ENCODE peak calls at places on chromosomes 5 and 9, in ten cellular contexts. One of them, this sample, is unnamed.

GRCh38 chr9:75152416-75152815 is 64.1 kb downstream of the OSTF1 start:
- DNase-seq in upper lobe of left lung: no peak
- DNase-seq in neural crest cell: no peak
- DNase-seq in pancreas: no peak
- DNase-seq in cardiac muscle cell: no peak
- DNase-seq in astrocyte of the spinal cord: no peak
- DNase-seq in stomach: no peak
- DNase-seq in esophagus squamous epithelium: no peak
- DNase-seq in heart left ventricle: no peak
- DNase-seq in fibroblast of lung: no peak
- DNase-seq in this sample: no peak

GRCh38 chr5:67222243-67223033 is 25.8 kb upstream of the CD180 start:
- DNase-seq in upper lobe of left lung: no peak
- DNase-seq in neural crest cell: no peak
- DNase-seq in pancreas: no peak
- DNase-seq in cardiac muscle cell: no peak
- DNase-seq in astrocyte of the spinal cord: no peak
- DNase-seq in stomach: no peak
- DNase-seq in esophagus squamous epithelium: no peak
- DNase-seq in heart left ventricle: no peak
- DNase-seq in fibroblast of lung: no peak
- DNase-seq in this sample: no peak

GRCh38 chr5:9537223-9538141 is 8.4 kb downstream of the SEMA5A start:
- DNase-seq in upper lobe of left lung: no peak
- DNase-seq in neural crest cell: no peak
- DNase-seq in pancreas: no peak
- DNase-seq in cardiac muscle cell: no peak
- DNase-seq in astrocyte of the spinal cord: no peak
- DNase-seq in stomach: no peak
- DNase-seq in esophagus squamous epithelium: no peak
- DNase-seq in heart left ventricle: no peak
- DNase-seq in fibroblast of lung: no peak
- DNase-seq in this sample: no peak

GRCh38 chr5:104189031-104189430 is 626.4 kb upstream of the NUDT12 start:
- DNase-seq in upper lobe of left lung: no peak
- DNase-seq in neural crest cell: no peak
- DNase-seq in pancreas: no peak
- DNase-seq in cardiac muscle cell: peak
- DNase-seq in astrocyte of the spinal cord: peak
- DNase-seq in stomach: no peak
- DNase-seq in esophagus squamous epithelium: no peak
- DNase-seq in heart left ventricle: no peak
- DNase-seq in fibroblast of lung: peak
- DNase-seq in this sample: no peak

GRCh38 chr9:14956162-14956561 is 45.9 kb upstream of the FREM1 start:
- DNase-seq in upper lobe of left lung: no peak
- DNase-seq in neural crest cell: no peak
- DNase-seq in pancreas: no peak
- DNase-seq in cardiac muscle cell: peak
- DNase-seq in astrocyte of the spinal cord: no peak
- DNase-seq in stomach: no peak
- DNase-seq in esophagus squamous epithelium: no peak
- DNase-seq in heart left ventricle: no peak
- DNase-seq in fibroblast of lung: no peak
- DNase-seq in this sample: no peak

GRCh38 chr5:122102825-122103224 is 24.8 kb upstream of the LOX start:
- DNase-seq in upper lobe of left lung: no peak
- DNase-seq in neural crest cell: no peak
- DNase-seq in pancreas: no peak
- DNase-seq in cardiac muscle cell: peak
- DNase-seq in astrocyte of the spinal cord: peak
- DNase-seq in stomach: no peak
- DNase-seq in esophagus squamous epithelium: no peak
- DNase-seq in heart left ventricle: no peak
- DNase-seq in fibroblast of lung: peak
- DNase-seq in this sample: no peak

GRCh38 chr9:121298016-121298538 is 30.1 kb downstream of the GSN start:
- DNase-seq in upper lobe of left lung: no peak
- DNase-seq in neural crest cell: no peak
- DNase-seq in pancreas: no peak
- DNase-seq in cardiac muscle cell: no peak
- DNase-seq in astrocyte of the spinal cord: no peak
- DNase-seq in stomach: no peak
- DNase-seq in esophagus squamous epithelium: no peak
- DNase-seq in heart left ventricle: no peak
- DNase-seq in fibroblast of lung: no peak
- DNase-seq in this sample: no peak

GRCh38 chr5:33032161-33033085 is 321.3 kb downstream of the NPR3 start:
- DNase-seq in upper lobe of left lung: no peak
- DNase-seq in neural crest cell: no peak
- DNase-seq in pancreas: no peak
- DNase-seq in cardiac muscle cell: peak
- DNase-seq in astrocyte of the spinal cord: peak
- DNase-seq in stomach: no peak
- DNase-seq in esophagus squamous epithelium: no peak
- DNase-seq in heart left ventricle: no peak
- DNase-seq in fibroblast of lung: peak
- DNase-seq in this sample: peak

GRCh38 chr9:3719286-3719685 is 193.5 kb upstream of the RFX3 start:
- DNase-seq in upper lobe of left lung: no peak
- DNase-seq in neural crest cell: no peak
- DNase-seq in pancreas: no peak
- DNase-seq in cardiac muscle cell: peak
- DNase-seq in astrocyte of the spinal cord: no peak
- DNase-seq in stomach: no peak
- DNase-seq in esophagus squamous epithelium: no peak
- DNase-seq in heart left ventricle: no peak
- DNase-seq in fibroblast of lung: no peak
- DNase-seq in this sample: no peak

GRCh38 chr9:114428466-114428865 is 40.7 kb upstream of the AKNA start:
- DNase-seq in upper lobe of left lung: no peak
- DNase-seq in neural crest cell: no peak
- DNase-seq in pancreas: no peak
- DNase-seq in cardiac muscle cell: no peak
- DNase-seq in astrocyte of the spinal cord: no peak
- DNase-seq in stomach: no peak
- DNase-seq in esophagus squamous epithelium: no peak
- DNase-seq in heart left ventricle: no peak
- DNase-seq in fibroblast of lung: no peak
- DNase-seq in this sample: no peak

GRCh38 chr9:92647671-92648446 is 22.1 kb downstream of the IPPK start:
- DNase-seq in upper lobe of left lung: no peak
- DNase-seq in neural crest cell: no peak
- DNase-seq in pancreas: no peak
- DNase-seq in cardiac muscle cell: no peak
- DNase-seq in astrocyte of the spinal cord: no peak
- DNase-seq in stomach: peak
- DNase-seq in esophagus squamous epithelium: no peak
- DNase-seq in heart left ventricle: no peak
- DNase-seq in fibroblast of lung: no peak
- DNase-seq in this sample: no peak

GRCh38 chr9:92247981-92248380 is 45.5 kb downstream of the IARS1 start:
- DNase-seq in upper lobe of left lung: no peak
- DNase-seq in neural crest cell: no peak
- DNase-seq in pancreas: no peak
- DNase-seq in cardiac muscle cell: no peak
- DNase-seq in astrocyte of the spinal cord: no peak
- DNase-seq in stomach: no peak
- DNase-seq in esophagus squamous epithelium: no peak
- DNase-seq in heart left ventricle: no peak
- DNase-seq in fibroblast of lung: no peak
- DNase-seq in this sample: no peak

GRCh38 chr5:150045512-150045911 is 40.8 kb downstream of the CSF1R start:
- DNase-seq in upper lobe of left lung: no peak
- DNase-seq in neural crest cell: no peak
- DNase-seq in pancreas: no peak
- DNase-seq in cardiac muscle cell: no peak
- DNase-seq in astrocyte of the spinal cord: no peak
- DNase-seq in stomach: no peak
- DNase-seq in esophagus squamous epithelium: no peak
- DNase-seq in heart left ventricle: no peak
- DNase-seq in fibroblast of lung: no peak
- DNase-seq in this sample: no peak

GRCh38 chr5:78359831-78360673 is at the start of gene SCAMP1:
- DNase-seq in upper lobe of left lung: peak
- DNase-seq in neural crest cell: peak
- DNase-seq in pancreas: peak
- DNase-seq in cardiac muscle cell: peak
- DNase-seq in astrocyte of the spinal cord: peak
- DNase-seq in stomach: peak
- DNase-seq in esophagus squamous epithelium: peak
- DNase-seq in heart left ventricle: peak
- DNase-seq in fibroblast of lung: peak
- DNase-seq in this sample: peak

GRCh38 chr9:97293207-97293721 is 14.2 kb upstream of the CCDC180 start:
- DNase-seq in upper lobe of left lung: peak
- DNase-seq in neural crest cell: no peak
- DNase-seq in pancreas: no peak
- DNase-seq in cardiac muscle cell: peak
- DNase-seq in astrocyte of the spinal cord: peak
- DNase-seq in stomach: no peak
- DNase-seq in esophagus squamous epithelium: no peak
- DNase-seq in heart left ventricle: peak
- DNase-seq in fibroblast of lung: peak
- DNase-seq in this sample: peak

GRCh38 chr9:20658677-20659473 is 25.2 kb upstream of the FOCAD start:
- DNase-seq in upper lobe of left lung: no peak
- DNase-seq in neural crest cell: no peak
- DNase-seq in pancreas: no peak
- DNase-seq in cardiac muscle cell: peak
- DNase-seq in astrocyte of the spinal cord: peak
- DNase-seq in stomach: no peak
- DNase-seq in esophagus squamous epithelium: no peak
- DNase-seq in heart left ventricle: no peak
- DNase-seq in fibroblast of lung: peak
- DNase-seq in this sample: no peak

GRCh38 chr5:132840896-132841818 is 10.7 kb upstream of the SHROOM1 start:
- DNase-seq in upper lobe of left lung: peak
- DNase-seq in neural crest cell: no peak
- DNase-seq in pancreas: no peak
- DNase-seq in cardiac muscle cell: peak
- DNase-seq in astrocyte of the spinal cord: no peak
- DNase-seq in stomach: no peak
- DNase-seq in esophagus squamous epithelium: no peak
- DNase-seq in heart left ventricle: no peak
- DNase-seq in fibroblast of lung: peak
- DNase-seq in this sample: peak

GRCh38 chr9:135084881-135085760 is 2.3 kb upstream of the OLFM1 start:
- DNase-seq in upper lobe of left lung: no peak
- DNase-seq in neural crest cell: no peak
- DNase-seq in pancreas: no peak
- DNase-seq in cardiac muscle cell: no peak
- DNase-seq in astrocyte of the spinal cord: no peak
- DNase-seq in stomach: no peak
- DNase-seq in esophagus squamous epithelium: no peak
- DNase-seq in heart left ventricle: no peak
- DNase-seq in fibroblast of lung: no peak
- DNase-seq in this sample: no peak

GRCh38 chr9:114621975-114622609 is 11.0 kb downstream of the TMEM268 start:
- DNase-seq in upper lobe of left lung: no peak
- DNase-seq in neural crest cell: no peak
- DNase-seq in pancreas: no peak
- DNase-seq in cardiac muscle cell: peak
- DNase-seq in astrocyte of the spinal cord: peak
- DNase-seq in stomach: no peak
- DNase-seq in esophagus squamous epithelium: no peak
- DNase-seq in heart left ventricle: no peak
- DNase-seq in fibroblast of lung: peak
- DNase-seq in this sample: no peak

DNA sequence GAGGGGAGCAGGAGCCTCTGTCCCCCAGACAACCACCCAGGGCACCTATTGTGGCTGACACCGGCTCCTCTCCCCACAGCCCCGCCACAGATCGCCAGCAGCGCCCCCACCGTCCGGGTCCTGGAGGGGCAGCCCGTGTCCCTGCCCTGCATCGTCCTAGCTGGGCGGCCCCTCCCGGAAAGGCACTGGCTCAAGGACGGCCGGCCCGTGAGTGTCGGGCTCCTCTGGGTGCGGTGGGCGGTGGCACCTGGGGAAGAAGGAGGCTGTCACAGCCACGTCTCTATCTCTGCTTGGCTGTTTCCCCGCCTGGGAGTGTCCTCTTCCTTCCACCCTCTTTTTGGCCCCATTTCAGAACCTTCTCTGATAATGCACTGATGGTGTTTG is 55.1 kb downstream of the HMCN2 start:
- DNase-seq in upper lobe of left lung: peak
- DNase-seq in neural crest cell: no peak
- DNase-seq in pancreas: no peak
- DNase-seq in cardiac muscle cell: no peak
- DNase-seq in astrocyte of the spinal cord: no peak
- DNase-seq in stomach: no peak
- DNase-seq in esophagus squamous epithelium: no peak
- DNase-seq in heart left ventricle: no peak
- DNase-seq in fibroblast of lung: no peak
- DNase-seq in this sample: no peak
- TF ChIP-seq CTCF in upper lobe of left lung: no peak
- TF ChIP-seq CTCF in neural crest cell: no peak
- TF ChIP-seq CTCF in pancreas: no peak
- TF ChIP-seq CTCF in cardiac muscle cell: peak
- TF ChIP-seq CTCF in astrocyte of the spinal cord: peak
- TF ChIP-seq CTCF in stomach: no peak
- TF ChIP-seq CTCF in esophagus squamous epithelium: no peak
- TF ChIP-seq CTCF in heart left ventricle: no peak
- TF ChIP-seq CTCF in fibroblast of lung: no peak
- TF ChIP-seq CTCF in this sample: no peak

GRCh38 chr5:28903643-28904042 is 1865.3 kb upstream of the CDH9 start:
- DNase-seq in upper lobe of left lung: no peak
- DNase-seq in neural crest cell: no peak
- DNase-seq in pancreas: no peak
- DNase-seq in cardiac muscle cell: no peak
- DNase-seq in astrocyte of the spinal cord: no peak
- DNase-seq in stomach: no peak
- DNase-seq in esophagus squamous epithelium: no peak
- DNase-seq in heart left ventricle: no peak
- DNase-seq in fibroblast of lung: no peak
- DNase-seq in this sample: no peak
- TF ChIP-seq CTCF in upper lobe of left lung: no peak
- TF ChIP-seq CTCF in neural crest cell: no peak
- TF ChIP-seq CTCF in pancreas: no peak
- TF ChIP-seq CTCF in cardiac muscle cell: no peak
- TF ChIP-seq CTCF in astrocyte of the spinal cord: no peak
- TF ChIP-seq CTCF in stomach: no peak
- TF ChIP-seq CTCF in esophagus squamous epithelium: no peak
- TF ChIP-seq CTCF in heart left ventricle: no peak
- TF ChIP-seq CTCF in fibroblast of lung: no peak
- TF ChIP-seq CTCF in this sample: no peak

GRCh38 chr5:123119334-123119986 is 30.4 kb downstream of the PRDM6 start:
- DNase-seq in upper lobe of left lung: peak
- DNase-seq in neural crest cell: no peak
- DNase-seq in pancreas: peak
- DNase-seq in cardiac muscle cell: peak
- DNase-seq in astrocyte of the spinal cord: peak
- DNase-seq in stomach: no peak
- DNase-seq in esophagus squamous epithelium: no peak
- DNase-seq in heart left ventricle: no peak
- DNase-seq in fibroblast of lung: peak
- DNase-seq in this sample: no peak
- TF ChIP-seq CTCF in upper lobe of left lung: no peak
- TF ChIP-seq CTCF in neural crest cell: no peak
- TF ChIP-seq CTCF in pancreas: no peak
- TF ChIP-seq CTCF in cardiac muscle cell: peak
- TF ChIP-seq CTCF in astrocyte of the spinal cord: peak
- TF ChIP-seq CTCF in stomach: no peak
- TF ChIP-seq CTCF in esophagus squamous epithelium: no peak
- TF ChIP-seq CTCF in heart left ventricle: no peak
- TF ChIP-seq CTCF in fibroblast of lung: peak
- TF ChIP-seq CTCF in this sample: no peak

GRCh38 chr9:105244996-105245719 is 707 bp downstream of the SLC44A1 start:
- DNase-seq in upper lobe of left lung: peak
- DNase-seq in neural crest cell: peak
- DNase-seq in pancreas: peak
- DNase-seq in cardiac muscle cell: peak
- DNase-seq in astrocyte of the spinal cord: no peak
- DNase-seq in stomach: peak
- DNase-seq in esophagus squamous epithelium: no peak
- DNase-seq in heart left ventricle: peak
- DNase-seq in fibroblast of lung: no peak
- DNase-seq in this sample: no peak
- TF ChIP-seq CTCF in upper lobe of left lung: peak
- TF ChIP-seq CTCF in neural crest cell: no peak
- TF ChIP-seq CTCF in pancreas: no peak
- TF ChIP-seq CTCF in cardiac muscle cell: peak
- TF ChIP-seq CTCF in astrocyte of the spinal cord: peak
- TF ChIP-seq CTCF in stomach: no peak
- TF ChIP-seq CTCF in esophagus squamous epithelium: peak
- TF ChIP-seq CTCF in heart left ventricle: no peak
- TF ChIP-seq CTCF in fibroblast of lung: no peak
- TF ChIP-seq CTCF in this sample: no peak

This sample was measured in AG09319.